ENCODE peak calls at places on chromosomes 2 and 18, in five cellular contexts. V, U, B, R and W are unnamed samples.

GRCh38 chr2:83055338-83056010 is 1403.6 kb downstream of the SUCLG1 start:
- DNase-seq in B (no peak), U (no peak), V (no peak), R (no peak), W (no peak)

GRCh38 chr2:191298306-191298705 is 53.1 kb downstream of the MYO1B start:
- DNase-seq in V (no peak), R (no peak), B (no peak), U (no peak), W (no peak)

GRCh38 chr2:160612266-160612864 is 118.8 kb upstream of the RBMS1 start:
- DNase-seq in B (no peak), R (no peak), V (no peak), U (no peak), W (no peak)

GRCh38 chr2:195407782-195408181 is 249.2 kb upstream of the SLC39A10 start:
- DNase-seq in B (no peak), R (no peak), U (no peak), V (peak; percentile 29), W (no peak)

GRCh38 chr18:4264347-4264791 is 190.7 kb downstream of the DLGAP1 start:
- DNase-seq in B (no peak), R (no peak), U (no peak), V (no peak), W (no peak)

GRCh38 chr2:172864182-172864581 is 128.5 kb downstream of the RAPGEF4 start:
- DNase-seq in B (no peak), U (peak; percentile 13), V (no peak), R (peak; percentile 3), W (peak; percentile 56)

GRCh38 chr2:118492335-118492734 is 355.1 kb downstream of the EN1 start:
- DNase-seq in B (no peak), V (no peak), U (peak; percentile 23), R (no peak), W (no peak)

GRCh38 chr2:241068136-241068941 is 33.7 kb downstream of the MTERF4 start:
- DNase-seq in B (peak; percentile 36), R (no peak), V (no peak), U (no peak), W (no peak)

GRCh38 chr2:109612991-109613921 is 510 bp downstream of the SEPTIN10 start:
- DNase-seq in U (peak; percentile 48), R (no peak), B (peak; percentile 76), V (no peak), W (no peak)

GRCh38 chr2:68482296-68482695 is 14.9 kb downstream of the APLF start:
- DNase-seq in U (no peak), V (no peak), B (no peak), R (no peak), W (no peak)

GRCh38 chr2:37892436-37893114 is 32.5 kb upstream of the RMDN2 start:
- DNase-seq in V (no peak), R (peak; percentile 69), B (no peak), U (no peak), W (no peak)

GRCh38 chr2:195533771-195534642 is 123.0 kb upstream of the SLC39A10 start:
- DNase-seq in B (no peak), R (no peak), V (peak; percentile 38), U (no peak), W (peak; percentile 21)

GRCh38 chr18:12703714-12704113 is 872 bp downstream of the PSMG2 start:
- DNase-seq in V (no peak), R (no peak), B (peak; percentile 34), U (no peak), W (peak; percentile 34)
- TF ChIP-seq RFX5 in V (no peak), R (no peak), B (no peak), U (no peak), W (no peak)

DNA sequence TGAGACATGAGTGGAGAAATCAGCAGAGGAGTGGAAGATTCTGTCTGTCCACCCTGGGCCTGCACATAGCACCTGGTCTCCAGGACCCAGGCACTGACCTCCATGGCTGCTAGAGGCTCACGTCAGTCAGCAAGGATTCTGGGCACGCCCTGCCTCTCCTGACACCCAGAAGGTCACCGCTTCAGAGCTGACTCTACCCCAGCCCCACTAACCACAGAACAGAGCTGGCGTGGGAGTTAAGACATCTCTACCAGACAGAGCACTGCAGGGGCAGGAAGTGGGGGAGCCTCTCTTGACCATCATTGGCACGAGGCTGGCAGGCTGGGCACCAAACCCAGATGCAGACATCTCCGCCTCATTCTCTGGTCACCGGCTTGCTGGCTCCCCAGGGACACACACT is 3.0 kb downstream of the ADCY3 start:
- DNase-seq in V (no peak), R (peak; percentile 44), U (no peak), B (no peak), W (no peak)
- TF ChIP-seq REST in V (no peak), R (no peak), U (no peak), B (no peak), W (no peak)

GRCh38 chr2:143397886-143398614 is 268.8 kb downstream of the ARHGAP15 start:
- DNase-seq in U (no peak), R (peak; percentile 4), B (no peak), V (no peak), W (no peak)
- TF ChIP-seq RFX5 in U (no peak), R (no peak), B (no peak), V (no peak), W (no peak)

GRCh38 chr2:120528051-120528692 is 182.2 kb downstream of the INHBB start:
- DNase-seq in R (no peak), B (no peak), U (no peak), V (no peak), W (no peak)

GRCh38 chr2:120524174-120524573 is 178.2 kb downstream of the INHBB start:
- DNase-seq in B (no peak), U (no peak), R (no peak), V (no peak), W (no peak)

GRCh38 chr2:120525056-120526046 is 179.4 kb downstream of the INHBB start:
- DNase-seq in V (no peak), U (peak; percentile 92), B (peak; percentile 67), R (no peak), W (peak; percentile 22)

GRCh38 chr2:120526997-120527945 is 181.3 kb downstream of the INHBB start:
- DNase-seq in R (no peak), V (no peak), U (no peak), B (no peak), W (no peak)

DNA sequence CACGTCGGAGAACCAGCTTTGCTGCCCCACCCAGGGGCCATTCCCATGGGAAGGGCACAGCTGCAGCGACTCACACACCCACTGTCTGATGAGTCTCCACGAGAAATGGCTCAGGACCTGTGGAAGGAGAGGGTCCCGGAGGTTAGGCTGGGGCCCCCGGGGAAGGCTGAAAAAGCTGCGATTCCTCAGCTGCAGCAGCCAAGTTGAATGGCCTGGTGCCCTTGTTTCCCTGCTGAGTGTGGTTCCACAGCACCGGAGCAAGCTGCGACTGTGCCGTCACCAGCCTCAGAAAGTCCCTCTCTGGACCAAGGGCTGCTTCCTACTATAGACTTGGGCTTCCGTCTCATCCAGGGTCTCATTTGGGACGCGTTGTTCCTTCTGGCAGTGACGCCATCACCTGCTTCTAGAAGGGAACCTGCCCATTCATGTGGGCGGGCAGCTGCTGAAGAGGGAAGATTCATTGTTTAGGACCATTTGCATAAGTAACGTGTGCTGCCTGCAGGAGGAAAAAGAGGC is 180.2 kb downstream of the INHBB start:
- DNase-seq in V (no peak), B (no peak), U (no peak), R (no peak), W (no peak)
- TF ChIP-seq REST in V (no peak), B (no peak), U (no peak), R (no peak), W (no peak)

GRCh38 chr2:47777268-47777972 is 5.5 kb upstream of the MSH6 start:
- DNase-seq in V (no peak), R (no peak), B (no peak), U (no peak), W (peak; percentile 46)

GRCh38 chr2:47776621-47777020 is 6.3 kb upstream of the MSH6 start:
- DNase-seq in B (no peak), V (no peak), R (no peak), U (no peak), W (no peak)

GRCh38 chr2:47782557-47783490 is at the start of gene MSH6:
- DNase-seq in U (peak; percentile 85), B (peak; percentile 100), R (peak; percentile 39), V (peak; percentile 95), W (peak; percentile 97)

GRCh38 chr2:47778698-47779415 is 4.1 kb upstream of the MSH6 start:
- DNase-seq in B (no peak), U (no peak), R (no peak), V (no peak), W (no peak)

GRCh38 chr2:47779416-47779790 is 3.5 kb upstream of the MSH6 start:
- DNase-seq in B (no peak), U (no peak), R (no peak), V (no peak), W (no peak)
- TF ChIP-seq RFX5 in B (no peak), U (no peak), R (no peak), V (no peak), W (no peak)

DNA sequence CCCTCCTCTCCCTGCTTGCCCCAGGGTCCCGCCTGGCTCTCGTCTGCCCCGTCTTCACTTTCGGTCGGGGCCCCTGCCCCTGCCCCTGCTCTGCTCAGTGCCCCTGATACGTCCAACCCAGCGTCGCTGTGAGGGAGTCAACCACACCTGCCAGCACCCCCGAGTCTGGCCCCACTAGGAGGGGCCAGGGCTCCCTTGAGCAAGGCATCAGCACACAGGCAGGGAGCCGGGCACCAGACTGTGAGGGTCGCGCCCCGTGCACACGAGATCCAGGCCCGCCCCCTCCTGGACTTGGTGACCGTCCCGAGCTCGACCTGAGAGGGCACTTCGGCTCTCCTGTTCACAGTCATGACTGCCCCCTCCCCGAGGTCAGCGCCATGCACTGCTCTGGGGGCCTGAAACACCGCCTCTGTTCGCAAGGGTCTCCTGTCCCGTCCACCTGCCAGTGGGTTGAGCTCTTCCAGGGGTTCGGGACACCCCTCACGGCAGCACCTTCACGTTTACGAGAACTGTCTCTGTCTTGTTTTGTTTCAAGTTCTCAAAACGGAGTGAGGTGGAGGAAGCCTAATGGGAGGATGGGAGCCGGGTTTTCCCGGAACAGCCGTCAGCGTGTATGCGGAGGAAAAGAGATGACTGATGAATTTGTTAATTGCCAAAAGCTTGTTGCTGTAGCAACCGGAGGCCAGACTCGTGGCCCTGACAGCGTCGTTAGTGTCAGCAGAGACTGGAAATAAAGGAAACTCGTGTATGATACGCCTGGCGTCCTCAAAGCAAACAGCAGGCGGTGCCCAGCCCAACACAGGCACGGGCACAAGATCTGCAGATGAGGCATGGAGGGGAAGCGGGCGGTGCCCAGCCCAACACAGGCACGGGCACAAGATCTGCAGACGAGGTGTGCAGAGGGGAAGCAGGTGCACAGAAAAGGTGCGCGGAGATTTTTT is 48.2 kb upstream of the KCNG2 start:
- DNase-seq in R (no peak), B (no peak), U (no peak), V (no peak), W (no peak)
- TF ChIP-seq REST in R (no peak), B (no peak), U (no peak), V (no peak), W (no peak)